ENCODE peak calls at places on chromosomes 16 and 17, in six cellular contexts. Y is neuronal stem cell, E is H9, C is IMR-90, I is H1, Q is mesenchymal stem cell. H is an unnamed sample.
A peak's percentile ranks its signal among the peaks of the same experiment; 100 is the strongest.

GRCh38 chr16:67447508-67448076 is 16.7 kb downstream of the HSD11B2 start:
- DNase-seq in Y (no peak), E (peak; percentile 71), C (peak; percentile 42), I (no peak), Q (peak; percentile 55), H (peak; percentile 75)

GRCh38 chr16:4945560-4946502 is 8.9 kb upstream of the PPL start:
- DNase-seq in Y (no peak), E (no peak), C (no peak), I (no peak), Q (peak; percentile 62), H (peak; percentile 58)

GRCh38 chr16:578870-579405 is 9.2 kb downstream of the PIGQ start:
- DNase-seq in Y (peak; percentile 71), E (peak; percentile 85), C (peak; percentile 65), I (peak; percentile 64), Q (peak; percentile 82), H (peak; percentile 89)

GRCh38 chr17:69757794-69758430 is 317.1 kb upstream of the KCNJ16 start:
- DNase-seq in Y (no peak), E (no peak), C (peak; percentile 94), I (no peak), Q (peak; percentile 84), H (peak; percentile 20)

GRCh38 chr17:50064253-50064991 is 8.5 kb downstream of the ITGA3 start:
- DNase-seq in Y (no peak), E (no peak), C (peak; percentile 97), I (no peak), Q (peak; percentile 98), H (peak; percentile 86)

GRCh38 chr17:70099267-70099666 is 24.2 kb downstream of the KCNJ16 start:
- DNase-seq in Y (no peak), E (no peak), C (no peak), I (no peak), Q (no peak), H (no peak)

GRCh38 chr16:65120811-65121721 is 797 bp downstream of the CDH11 start:
- DNase-seq in Y (no peak), E (peak; percentile 46), C (peak; percentile 37), I (no peak), Q (peak; percentile 50), H (no peak)

GRCh38 chr16:69566437-69567030 is 768 bp downstream of the NFAT5 start:
- DNase-seq in Y (peak; percentile 56), E (peak; percentile 47), C (peak; percentile 68), I (no peak), Q (peak; percentile 80), H (peak; percentile 27)

GRCh38 chr17:7932949-7933348 is 943 bp downstream of the CNTROB start:
- DNase-seq in Y (no peak), E (peak; percentile 67), C (peak; percentile 61), I (no peak), Q (peak; percentile 89), H (peak; percentile 66)

GRCh38 chr17:70609566-70609965 is 440.2 kb downstream of the KCNJ2 start:
- DNase-seq in Y (no peak), E (no peak), C (no peak), I (no peak), Q (no peak), H (no peak)

GRCh38 chr16:65049679-65050078 is 72.2 kb downstream of the CDH11 start:
- DNase-seq in Y (no peak), E (no peak), C (no peak), I (no peak), Q (no peak), H (no peak)

GRCh38 chr17:3539881-3540540 is 17.6 kb downstream of the TRPV3 start:
- DNase-seq in Y (no peak), E (peak; percentile 32), C (no peak), I (no peak), Q (no peak), H (peak; percentile 11)

GRCh38 chr17:29495011-29495410 is 71.8 kb downstream of the ABHD15 start:
- DNase-seq in Y (no peak), E (no peak), C (peak; percentile 72), I (no peak), Q (peak; percentile 13), H (peak; percentile 65)

GRCh38 chr16:76900285-76901263 is 290.4 kb upstream of the MON1B start:
- DNase-seq in Y (no peak), E (no peak), C (no peak), I (no peak), Q (no peak), H (no peak)

GRCh38 chr17:74454197-74455024 is 12.0 kb upstream of the CD300A start:
- DNase-seq in Y (peak; percentile 88), E (peak; percentile 55), C (peak; percentile 29), I (no peak), Q (peak; percentile 75), H (peak; percentile 60)

GRCh38 chr17:45838751-45839150 is 5.9 kb upstream of the SPPL2C start:
- DNase-seq in Y (no peak), E (no peak), C (no peak), I (no peak), Q (no peak), H (no peak)

GRCh38 chr17:72233981-72234380 is 113.2 kb downstream of the SOX9 start:
- DNase-seq in Y (no peak), E (no peak), C (no peak), I (no peak), Q (no peak), H (no peak)

GRCh38 chr16:46691720-46692119 is 2.3 kb downstream of the ORC6 start:
- DNase-seq in Y (no peak), E (no peak), C (peak; percentile 24), I (no peak), Q (peak; percentile 78), H (no peak)

GRCh38 chr16:5895137-5895536 is 797.5 kb upstream of the EEF2KMT start:
- DNase-seq in Y (no peak), E (no peak), C (no peak), I (no peak), Q (no peak), H (no peak)

GRCh38 chr17:72381597-72382397 is 261.0 kb downstream of the SOX9 start:
- DNase-seq in Y (no peak), E (peak; percentile 90), C (no peak), I (no peak), Q (no peak), H (no peak)

GRCh38 chr16:50323335-50324011 is 45.3 kb downstream of the BRD7 start:
- DNase-seq in Y (no peak), E (no peak), C (peak; percentile 56), I (no peak), Q (peak; percentile 77), H (no peak)

GRCh38 chr16:27690604-27691003 is 140.7 kb downstream of the KATNIP start:
- DNase-seq in Y (no peak), E (peak; percentile 52), C (peak; percentile 5), I (no peak), Q (peak; percentile 17), H (no peak)

GRCh38 chr17:50139950-50140885 is 10.3 kb upstream of the SAMD14 start:
- DNase-seq in Y (no peak), E (peak; percentile 94), C (peak; percentile 73), I (peak; percentile 72), Q (peak; percentile 78), H (peak; percentile 73)

GRCh38 chr17:74417178-74418045 is 14.5 kb upstream of the GPRC5C start:
- DNase-seq in Y (no peak), E (peak; percentile 56), C (no peak), I (no peak), Q (peak; percentile 51), H (peak; percentile 57)

GRCh38 chr17:83067718-83068261 is 11.6 kb upstream of the METRNL start:
- DNase-seq in Y (no peak), E (no peak), C (peak; percentile 16), I (no peak), Q (no peak), H (peak; percentile 53)

GRCh38 chr17:64343833-64344637 is 46.6 kb downstream of the PECAM1 start:
- DNase-seq in Y (peak; percentile 20), E (no peak), C (peak; percentile 90), I (no peak), Q (peak; percentile 95), H (peak; percentile 51)

GRCh38 chr17:39513256-39513655 is 52.0 kb downstream of the CDK12 start:
- DNase-seq in Y (no peak), E (no peak), C (no peak), I (no peak), Q (no peak), H (no peak)

GRCh38 chr17:39507511-39507910 is 46.2 kb downstream of the CDK12 start:
- DNase-seq in Y (no peak), E (no peak), C (no peak), I (no peak), Q (no peak), H (no peak)

GRCh38 chr17:39513915-39514314 is 52.6 kb downstream of the CDK12 start:
- DNase-seq in Y (no peak), E (no peak), C (no peak), I (no peak), Q (no peak), H (no peak)

DNA sequence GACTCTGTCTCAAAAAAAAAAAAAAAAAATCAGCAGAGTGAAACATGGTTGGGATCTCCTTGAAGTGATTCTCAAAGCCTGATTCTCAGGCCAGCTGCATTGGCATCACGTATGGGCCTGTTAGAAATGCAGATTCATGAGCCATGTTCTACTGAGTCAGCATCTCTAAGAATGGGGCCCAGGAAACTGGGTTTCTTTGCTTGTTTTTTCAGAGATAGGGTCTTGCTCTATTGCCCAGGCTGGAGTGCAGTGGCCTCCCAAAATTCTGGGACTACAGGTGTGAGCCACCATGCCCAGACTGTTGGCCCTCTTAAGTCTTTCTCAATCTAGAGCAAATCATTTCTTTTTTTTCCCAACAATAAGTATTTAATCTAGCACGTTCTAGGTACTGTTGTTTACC is 47.7 kb downstream of the CDK12 start:
- DNase-seq in Y (no peak), E (no peak), C (no peak), I (no peak), Q (no peak), H (no peak)
- H2BK5ac ChIP-seq in Y (no peak overlapping the region), E (no peak overlapping the region), C (no peak overlapping the region), I (no peak overlapping the region), Q (no peak overlapping the region), H (no peak overlapping the region)

DNA sequence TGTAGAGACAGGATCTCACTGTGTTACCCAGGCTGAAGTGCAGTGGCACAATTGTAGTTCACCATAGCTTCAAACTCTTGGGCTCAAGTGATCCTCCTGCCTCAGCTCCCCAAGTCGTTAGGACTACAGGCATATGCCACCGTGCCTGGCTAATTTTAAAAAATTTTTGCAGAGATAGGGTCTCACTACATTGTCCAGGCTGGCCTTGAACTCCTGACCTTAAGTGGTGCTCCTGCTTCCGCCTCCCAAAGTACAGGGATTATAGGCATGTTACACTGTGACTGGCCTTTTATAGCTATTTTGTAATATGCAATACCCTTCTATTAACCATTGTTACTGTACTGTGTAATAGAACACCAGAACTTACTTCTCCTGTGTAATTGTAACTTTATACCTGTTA is 139.3 kb upstream of the ZNF267 start:
- DNase-seq in Y (no peak), E (no peak), C (no peak), I (no peak), Q (no peak), H (no peak)
- H4K91ac ChIP-seq in Y (no peak overlapping the region), E (no peak overlapping the region), C (no peak overlapping the region), I (no peak overlapping the region), Q (no peak overlapping the region), H (no peak overlapping the region)

DNA sequence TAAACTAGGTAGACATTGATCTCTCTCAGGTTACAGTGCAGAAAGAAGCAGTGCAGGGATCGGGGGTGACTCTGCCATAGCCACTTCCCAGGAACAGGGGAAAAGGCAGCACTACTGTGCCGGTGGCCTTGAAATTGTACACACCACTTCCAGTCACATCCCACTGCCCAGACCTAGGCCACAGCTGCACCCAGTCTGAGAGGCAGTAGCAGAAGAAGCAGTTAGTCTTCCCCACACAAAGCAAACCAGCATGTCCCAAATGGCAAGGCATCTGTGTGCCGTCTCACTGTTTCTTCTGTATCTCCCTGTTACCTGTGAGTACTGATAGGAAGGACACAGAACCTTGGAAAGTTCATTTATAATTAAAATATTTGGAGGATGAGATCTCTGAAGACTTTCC is 47.0 kb downstream of the TMC6 start:
- DNase-seq in Y (no peak), E (no peak), C (no peak), I (no peak), Q (no peak), H (no peak)
- H3K23ac ChIP-seq in Y (no peak overlapping the region), E (no peak overlapping the region), C (no peak overlapping the region), I (no peak overlapping the region), Q (no peak overlapping the region), H (no peak overlapping the region)

GRCh38 chr17:68697850-68698313 is 96.7 kb upstream of the FAM20A start:
- DNase-seq in Y (no peak), E (no peak), C (peak; percentile 68), I (no peak), Q (peak; percentile 87), H (no peak)
- H2BK5ac ChIP-seq in Y (no peak overlapping the region), E (no peak overlapping the region), C (peak overlapping the region; percentile 82), I (no peak overlapping the region), Q (no peak overlapping the region), H (no peak overlapping the region)

H was measured in trophoblast cell.